ENCODE peak calls at places on chromosomes 11 and 22, in four cellular contexts. N is NCI-H1930; R is stimulated activated naive CD8-positive, alpha-beta T cell treated with anti-CD3 and anti-CD28 coated beads, Interleukin-15, amount 100 ng/mL, for 72 hours; B is NCI-H1092. F is an unnamed sample.

GRCh38 chr11:11731311-11732083 is 109.7 kb upstream of the GALNT18 start:
- DNase-seq in N (no peak), R (no peak), B (peak), F (no peak)

GRCh38 chr11:16769386-16769785 is 30.9 kb downstream of the C11orf58 start:
- DNase-seq in N (no peak), R (no peak), B (no peak), F (no peak)

GRCh38 chr22:31800065-31800464 is 46.2 kb downstream of the DEPDC5 start:
- DNase-seq in N (no peak), R (no peak), B (no peak), F (no peak)

GRCh38 chr11:117010808-117011540 is 87.3 kb downstream of the SIK3 start:
- DNase-seq in N (no peak), R (no peak), B (no peak), F (no peak)

GRCh38 chr22:37781434-37782059 is 26.2 kb upstream of the GCAT start:
- DNase-seq in N (no peak), R (no peak), B (no peak), F (no peak)

GRCh38 chr22:36288571-36289405 is 35.9 kb downstream of the APOL1 start:
- DNase-seq in N (no peak), R (no peak), B (no peak), F (no peak)

GRCh38 chr11:118622376-118623290 is 15.2 kb downstream of the PHLDB1 start:
- DNase-seq in N (no peak), R (no peak), B (no peak), F (no peak)

GRCh38 chr11:26792956-26793355 is 71.1 kb upstream of the SLC5A12 start:
- DNase-seq in N (no peak), R (no peak), B (no peak), F (no peak)

GRCh38 chr11:8101421-8101820 is 20.4 kb downstream of the TUB start:
- DNase-seq in N (no peak), R (no peak), B (no peak), F (no peak)

GRCh38 chr11:117145393-117145761 is 1.3 kb downstream of the PAFAH1B2 start:
- DNase-seq in N (no peak), R (peak), B (no peak), F (peak)

GRCh38 chr11:42521994-42522393 is 789.8 kb upstream of the API5 start:
- DNase-seq in N (no peak), R (no peak), B (no peak), F (no peak)

GRCh38 chr11:73921180-73921579 is 29.6 kb upstream of the DNAJB13 start:
- DNase-seq in N (no peak), R (no peak), B (no peak), F (no peak)

GRCh38 chr22:49116021-49116420 is 711.7 kb downstream of the BRD1 start:
- DNase-seq in N (no peak), R (no peak), B (no peak), F (no peak)

GRCh38 chr11:58926695-58927094 is 12.6 kb upstream of the GLYATL1 start:
- DNase-seq in N (no peak), R (no peak), B (no peak), F (no peak)

GRCh38 chr11:111512296-111513239 is at the start of gene BTG4:
- DNase-seq in N (peak), R (peak), B (no peak), F (no peak)

GRCh38 chr22:43002198-43002577 is 12.8 kb downstream of the PACSIN2 start:
- DNase-seq in N (no peak), R (no peak), B (no peak), F (no peak)

GRCh38 chr22:23282089-23282501 is 101.8 kb downstream of the BCR start:
- DNase-seq in N (no peak), R (no peak), B (no peak), F (no peak)

GRCh38 chr22:36211237-36211881 is 9.8 kb upstream of the APOL4 start:
- DNase-seq in N (no peak), R (no peak), B (peak), F (no peak)

GRCh38 chr11:31500560-31500959 is 8.9 kb downstream of the IMMP1L start:
- DNase-seq in N (no peak), R (no peak), B (no peak), F (no peak)

GRCh38 chr11:43708776-43709175 is 28.2 kb downstream of the HSD17B12 start:
- DNase-seq in N (no peak), R (no peak), B (no peak), F (no peak)

GRCh38 chr22:39344046-39344390 is 5.8 kb upstream of the SYNGR1 start:
- DNase-seq in N (no peak), R (no peak), B (no peak), F (no peak)

GRCh38 chr11:120817131-120817530 is 206.8 kb upstream of the TBCEL start:
- DNase-seq in N (no peak), R (no peak), B (no peak), F (no peak)

GRCh38 chr11:101944896-101945295 is 28.6 kb upstream of the ANGPTL5 start:
- DNase-seq in N (no peak), R (no peak), B (no peak), F (no peak)

GRCh38 chr11:69157156-69157821 is 1.6 kb downstream of the SMIM38 start:
- DNase-seq in N (no peak), R (no peak), B (peak), F (peak)